ENCODE peak calls at places on chromosomes 6 and 20, in four cellular contexts. E is choroid plexus epithelial cell; G is Karpas-422; L is stimulated activated naive CD8-positive, alpha-beta T cell treated with anti-CD3 and anti-CD28 coated beads, Interleukin-15, Interleukin-2, amounts not matched to agents 100 U/mL and 50 U/mL, for 24 hours. U is an unnamed sample.

GRCh38 chr6:26295691-26296555 is 69.1 kb upstream of the BTN3A2 start:
- DNase-seq in E (peak; percentile 92), G (no peak), L (no peak), U (no peak)

GRCh38 chr6:137230547-137230946 is 11.4 kb upstream of the IFNGR1 start:
- DNase-seq in E (no peak), G (no peak), L (no peak), U (no peak)

GRCh38 chr6:29809249-29809648 is 18.4 kb upstream of the HLA-G start:
- DNase-seq in E (no peak), G (no peak), L (no peak), U (no peak)

GRCh38 chr6:149271348-149272340 is 45.9 kb upstream of the TAB2 start:
- DNase-seq in E (peak; percentile 88), G (peak; percentile 44), L (peak; percentile 81), U (peak; percentile 60)

GRCh38 chr6:112372213-112372806 is 25.2 kb downstream of the RFPL4B start:
- DNase-seq in E (peak; percentile 60), G (peak; percentile 59), L (no peak), U (no peak)

GRCh38 chr6:22886881-22887581 is 317.7 kb downstream of the HDGFL1 start:
- DNase-seq in E (peak; percentile 59), G (no peak), L (no peak), U (no peak)

GRCh38 chr6:10991115-10991514 is 53.0 kb downstream of the ELOVL2 start:
- DNase-seq in E (no peak), G (no peak), L (no peak), U (no peak)

GRCh38 chr6:11495565-11496145 is 41.9 kb upstream of the TMEM170B start:
- DNase-seq in E (no peak), G (no peak), L (no peak), U (no peak)

GRCh38 chr20:9500121-9500911 is 14.1 kb upstream of the LAMP5 start:
- DNase-seq in E (no peak), G (no peak), L (no peak), U (no peak)

GRCh38 chr6:168208854-168209253 is 110.7 kb downstream of the DACT2 start:
- DNase-seq in E (no peak), G (no peak), L (no peak), U (no peak)

GRCh38 chr20:24910461-24910860 is 38.6 kb upstream of the CST7 start:
- DNase-seq in E (no peak), G (no peak), L (no peak), U (peak; percentile 8)

GRCh38 chr6:77136086-77136485 is 327.2 kb downstream of the HTR1B start:
- DNase-seq in E (no peak), G (no peak), L (no peak), U (no peak)

GRCh38 chr6:167849846-167850459 is 23.2 kb downstream of the AFDN start:
- DNase-seq in E (peak; percentile 78), G (no peak), L (no peak), U (no peak)

GRCh38 chr20:49811825-49812462 is 684 bp upstream of the SLC9A8 start:
- DNase-seq in E (no peak), G (no peak), L (no peak), U (no peak)

GRCh38 chr6:79466222-79466834 is 70.9 kb downstream of the LCA5 start:
- DNase-seq in E (peak; percentile 69), G (peak; percentile 69), L (no peak), U (peak; percentile 31)

GRCh38 chr6:76697585-76697984 is 625.1 kb upstream of the IMPG1 start:
- DNase-seq in E (peak; percentile 65), G (no peak), L (no peak), U (no peak)

GRCh38 chr6:19804362-19805145 is 32.6 kb upstream of the ID4 start:
- DNase-seq in E (peak; percentile 98), G (no peak), L (peak; percentile 77), U (peak; percentile 61)

GRCh38 chr6:144360401-144360800 is 75.3 kb downstream of the UTRN start:
- DNase-seq in E (no peak), G (no peak), L (no peak), U (no peak)

GRCh38 chr6:113529191-113529590 is 328.0 kb upstream of the MARCKS start:
- DNase-seq in E (peak; percentile 25), G (no peak), L (no peak), U (no peak)

GRCh38 chr6:30685157-30685976 is 1.1 kb downstream of the PPP1R18 start:
- DNase-seq in E (no peak), G (peak; percentile 58), L (peak; percentile 41), U (no peak)

GRCh38 chr20:42705550-42705949 is 484.2 kb downstream of the PTPRT start:
- DNase-seq in E (no peak), G (peak; percentile 75), L (no peak), U (no peak)

GRCh38 chr20:41630846-41631245 is 12.7 kb upstream of the CHD6 start:
- DNase-seq in E (no peak), G (no peak), L (no peak), U (no peak)

GRCh38 chr6:48610846-48611245 is 499.8 kb upstream of the PTCHD4 start:
- DNase-seq in E (peak; percentile 57), G (no peak), L (no peak), U (no peak)

GRCh38 chr6:166032366-166033171 is 135.1 kb downstream of the TBXT start:
- DNase-seq in E (peak; percentile 96), G (no peak), L (no peak), U (no peak)

GRCh38 chr6:40588070-40588384 is 863 bp upstream of the LRFN2 start:
- DNase-seq in E (no peak), G (no peak), L (no peak), U (no peak)

GRCh38 chr6:35543459-35544193 is 30.9 kb upstream of the TULP1 start:
- DNase-seq in E (peak; percentile 28), G (no peak), L (no peak), U (no peak)

GRCh38 chr6:23016701-23017100 is 447.3 kb downstream of the HDGFL1 start:
- DNase-seq in E (peak; percentile 82), G (no peak), L (no peak), U (no peak)

GRCh38 chr6:119032428-119032827 is 46.0 kb downstream of the FAM184A start:
- DNase-seq in E (no peak), G (no peak), L (no peak), U (no peak)

GRCh38 chr6:138509371-138509770 is 10.1 kb upstream of the NHSL1 start:
- DNase-seq in E (peak; percentile 54), G (peak; percentile 76), L (peak; percentile 42), U (peak; percentile 32)